ENCODE peak calls at places on chromosomes 7 and 10, in nine cellular contexts. One of them, this sample, is unnamed.

GRCh38 chr7:129502708-129503685 is 666 bp downstream of the SMKR1 start:
- DNase-seq in CMK: no peak
- DNase-seq in osteoblast: no peak
- DNase-seq in fibroblast of the conjunctiva: no peak
- DNase-seq in BJ: no peak
- DNase-seq in NCI-H446: no peak
- DNase-seq in stimulated activated CD4-positive, alpha-beta T cell treated with anti-CD3 and anti-CD28 coated beads, Interleukin-1b, Interleukin-23, amount 100 ng/mL, for 24 hours: peak
- DNase-seq in suprapubic skin: no peak
- DNase-seq in activated T-helper 9 cell treated with anti-CD3 and anti-CD28 coated beads, Interleukin-2, amount 50 U/mL, for 16 hours: no peak
- DNase-seq in this sample: peak

GRCh38 chr10:95303535-95303934 is 12.7 kb upstream of the PDLIM1 start:
- DNase-seq in CMK: no peak
- DNase-seq in osteoblast: no peak
- DNase-seq in fibroblast of the conjunctiva: no peak
- DNase-seq in BJ: no peak
- DNase-seq in NCI-H446: peak
- DNase-seq in stimulated activated CD4-positive, alpha-beta T cell treated with anti-CD3 and anti-CD28 coated beads, Interleukin-1b, Interleukin-23, amount 100 ng/mL, for 24 hours: no peak
- DNase-seq in suprapubic skin: no peak
- DNase-seq in activated T-helper 9 cell treated with anti-CD3 and anti-CD28 coated beads, Interleukin-2, amount 50 U/mL, for 16 hours: no peak
- DNase-seq in this sample: no peak

GRCh38 chr7:122803323-122803722 is 82.9 kb downstream of the CADPS2 start:
- DNase-seq in CMK: no peak
- DNase-seq in osteoblast: no peak
- DNase-seq in fibroblast of the conjunctiva: peak
- DNase-seq in BJ: no peak
- DNase-seq in NCI-H446: peak
- DNase-seq in stimulated activated CD4-positive, alpha-beta T cell treated with anti-CD3 and anti-CD28 coated beads, Interleukin-1b, Interleukin-23, amount 100 ng/mL, for 24 hours: no peak
- DNase-seq in suprapubic skin: no peak
- DNase-seq in activated T-helper 9 cell treated with anti-CD3 and anti-CD28 coated beads, Interleukin-2, amount 50 U/mL, for 16 hours: no peak
- DNase-seq in this sample: peak

GRCh38 chr7:94129443-94130140 is 125.4 kb upstream of the BET1 start:
- DNase-seq in CMK: no peak
- DNase-seq in osteoblast: peak
- DNase-seq in fibroblast of the conjunctiva: peak
- DNase-seq in BJ: peak
- DNase-seq in NCI-H446: peak
- DNase-seq in stimulated activated CD4-positive, alpha-beta T cell treated with anti-CD3 and anti-CD28 coated beads, Interleukin-1b, Interleukin-23, amount 100 ng/mL, for 24 hours: no peak
- DNase-seq in suprapubic skin: no peak
- DNase-seq in activated T-helper 9 cell treated with anti-CD3 and anti-CD28 coated beads, Interleukin-2, amount 50 U/mL, for 16 hours: no peak
- DNase-seq in this sample: no peak

GRCh38 chr7:9488555-9488954 is 1055.1 kb downstream of the NXPH1 start:
- DNase-seq in CMK: no peak
- DNase-seq in osteoblast: peak
- DNase-seq in fibroblast of the conjunctiva: peak
- DNase-seq in BJ: peak
- DNase-seq in NCI-H446: peak
- DNase-seq in stimulated activated CD4-positive, alpha-beta T cell treated with anti-CD3 and anti-CD28 coated beads, Interleukin-1b, Interleukin-23, amount 100 ng/mL, for 24 hours: no peak
- DNase-seq in suprapubic skin: no peak
- DNase-seq in activated T-helper 9 cell treated with anti-CD3 and anti-CD28 coated beads, Interleukin-2, amount 50 U/mL, for 16 hours: no peak
- DNase-seq in this sample: no peak

GRCh38 chr7:92740713-92741126 is 95.7 kb downstream of the CDK6 start:
- DNase-seq in CMK: no peak
- DNase-seq in osteoblast: peak
- DNase-seq in fibroblast of the conjunctiva: peak
- DNase-seq in BJ: peak
- DNase-seq in NCI-H446: no peak
- DNase-seq in stimulated activated CD4-positive, alpha-beta T cell treated with anti-CD3 and anti-CD28 coated beads, Interleukin-1b, Interleukin-23, amount 100 ng/mL, for 24 hours: no peak
- DNase-seq in suprapubic skin: no peak
- DNase-seq in activated T-helper 9 cell treated with anti-CD3 and anti-CD28 coated beads, Interleukin-2, amount 50 U/mL, for 16 hours: no peak
- DNase-seq in this sample: no peak

GRCh38 chr10:50552771-50553535 is 70.8 kb downstream of the SGMS1 start:
- DNase-seq in CMK: peak
- DNase-seq in osteoblast: peak
- DNase-seq in fibroblast of the conjunctiva: no peak
- DNase-seq in BJ: no peak
- DNase-seq in NCI-H446: no peak
- DNase-seq in stimulated activated CD4-positive, alpha-beta T cell treated with anti-CD3 and anti-CD28 coated beads, Interleukin-1b, Interleukin-23, amount 100 ng/mL, for 24 hours: no peak
- DNase-seq in suprapubic skin: no peak
- DNase-seq in activated T-helper 9 cell treated with anti-CD3 and anti-CD28 coated beads, Interleukin-2, amount 50 U/mL, for 16 hours: no peak
- DNase-seq in this sample: no peak

GRCh38 chr7:30656611-30657010 is 25.6 kb downstream of the CRHR2 start:
- DNase-seq in CMK: no peak
- DNase-seq in osteoblast: peak
- DNase-seq in fibroblast of the conjunctiva: no peak
- DNase-seq in BJ: no peak
- DNase-seq in NCI-H446: no peak
- DNase-seq in stimulated activated CD4-positive, alpha-beta T cell treated with anti-CD3 and anti-CD28 coated beads, Interleukin-1b, Interleukin-23, amount 100 ng/mL, for 24 hours: no peak
- DNase-seq in suprapubic skin: peak
- DNase-seq in activated T-helper 9 cell treated with anti-CD3 and anti-CD28 coated beads, Interleukin-2, amount 50 U/mL, for 16 hours: no peak
- DNase-seq in this sample: no peak

GRCh38 chr10:4651404-4652037 is 174.5 kb upstream of the AKR1E2 start:
- DNase-seq in CMK: no peak
- DNase-seq in osteoblast: no peak
- DNase-seq in fibroblast of the conjunctiva: no peak
- DNase-seq in BJ: no peak
- DNase-seq in NCI-H446: no peak
- DNase-seq in stimulated activated CD4-positive, alpha-beta T cell treated with anti-CD3 and anti-CD28 coated beads, Interleukin-1b, Interleukin-23, amount 100 ng/mL, for 24 hours: no peak
- DNase-seq in suprapubic skin: no peak
- DNase-seq in activated T-helper 9 cell treated with anti-CD3 and anti-CD28 coated beads, Interleukin-2, amount 50 U/mL, for 16 hours: no peak
- DNase-seq in this sample: peak

GRCh38 chr10:120495226-120495625 is 38.2 kb downstream of the PLPP4 start:
- DNase-seq in CMK: peak
- DNase-seq in osteoblast: no peak
- DNase-seq in fibroblast of the conjunctiva: no peak
- DNase-seq in BJ: no peak
- DNase-seq in NCI-H446: no peak
- DNase-seq in stimulated activated CD4-positive, alpha-beta T cell treated with anti-CD3 and anti-CD28 coated beads, Interleukin-1b, Interleukin-23, amount 100 ng/mL, for 24 hours: no peak
- DNase-seq in suprapubic skin: no peak
- DNase-seq in activated T-helper 9 cell treated with anti-CD3 and anti-CD28 coated beads, Interleukin-2, amount 50 U/mL, for 16 hours: no peak
- DNase-seq in this sample: no peak

GRCh38 chr7:73967832-73968295 is 60.1 kb upstream of the ELN start:
- DNase-seq in CMK: no peak
- DNase-seq in osteoblast: peak
- DNase-seq in fibroblast of the conjunctiva: no peak
- DNase-seq in BJ: no peak
- DNase-seq in NCI-H446: no peak
- DNase-seq in stimulated activated CD4-positive, alpha-beta T cell treated with anti-CD3 and anti-CD28 coated beads, Interleukin-1b, Interleukin-23, amount 100 ng/mL, for 24 hours: no peak
- DNase-seq in suprapubic skin: peak
- DNase-seq in activated T-helper 9 cell treated with anti-CD3 and anti-CD28 coated beads, Interleukin-2, amount 50 U/mL, for 16 hours: no peak
- DNase-seq in this sample: no peak

GRCh38 chr10:102812213-102812876 is 24.9 kb downstream of the CYP17A1 start:
- DNase-seq in CMK: no peak
- DNase-seq in osteoblast: no peak
- DNase-seq in fibroblast of the conjunctiva: no peak
- DNase-seq in BJ: no peak
- DNase-seq in NCI-H446: no peak
- DNase-seq in stimulated activated CD4-positive, alpha-beta T cell treated with anti-CD3 and anti-CD28 coated beads, Interleukin-1b, Interleukin-23, amount 100 ng/mL, for 24 hours: no peak
- DNase-seq in suprapubic skin: no peak
- DNase-seq in activated T-helper 9 cell treated with anti-CD3 and anti-CD28 coated beads, Interleukin-2, amount 50 U/mL, for 16 hours: no peak
- DNase-seq in this sample: no peak

GRCh38 chr7:137282043-137282442 is 61.5 kb downstream of the PTN start:
- DNase-seq in CMK: no peak
- DNase-seq in osteoblast: peak
- DNase-seq in fibroblast of the conjunctiva: no peak
- DNase-seq in BJ: peak
- DNase-seq in NCI-H446: no peak
- DNase-seq in stimulated activated CD4-positive, alpha-beta T cell treated with anti-CD3 and anti-CD28 coated beads, Interleukin-1b, Interleukin-23, amount 100 ng/mL, for 24 hours: no peak
- DNase-seq in suprapubic skin: no peak
- DNase-seq in activated T-helper 9 cell treated with anti-CD3 and anti-CD28 coated beads, Interleukin-2, amount 50 U/mL, for 16 hours: no peak
- DNase-seq in this sample: no peak